ENCODE peak calls at places on chromosome 10, in seven cellular contexts. L is GM12865, J is NCI-H2081, Q is Karpas-422, V is SHP77, N is foreskin fibroblast, U is T-helper 9 cell. E is an unnamed sample.

GRCh38 chr10:11045995-11046394 is 28.3 kb downstream of the CELF2 start:
- DNase-seq in U (no peak), V (no peak), Q (no peak), L (no peak), N (no peak), J (peak), E (no peak)

GRCh38 chr10:32795598-32796183 is 162.3 kb downstream of the ITGB1 start:
- DNase-seq in Q (peak), V (peak), J (peak), U (no peak), N (peak), L (peak), E (no peak)

GRCh38 chr10:131775444-131775832 is 125.4 kb upstream of the PPP2R2D start:
- DNase-seq in J (no peak), Q (no peak), U (no peak), N (no peak), L (no peak), V (no peak), E (no peak)

GRCh38 chr10:12201543-12201942 is 5.6 kb downstream of the CDC123 start:
- DNase-seq in U (no peak), Q (no peak), N (no peak), L (no peak), V (no peak), J (no peak), E (no peak)

GRCh38 chr10:29957887-29958330 is 101.5 kb downstream of the JCAD start:
- DNase-seq in Q (peak), U (no peak), J (no peak), L (peak), N (no peak), V (no peak), E (no peak)

GRCh38 chr10:75168275-75168674 is 42.3 kb upstream of the VDAC2 start:
- DNase-seq in V (no peak), L (no peak), Q (no peak), U (no peak), J (no peak), N (no peak), E (no peak)

GRCh38 chr10:131571346-131571745 is 259.8 kb upstream of the TCERG1L start:
- DNase-seq in L (no peak), U (no peak), N (no peak), Q (no peak), V (no peak), J (no peak), E (no peak)

GRCh38 chr10:17181751-17182150 is 19.7 kb downstream of the TRDMT1 start:
- DNase-seq in Q (no peak), V (no peak), U (no peak), L (no peak), J (peak), N (no peak), E (no peak)

GRCh38 chr10:124670849-124671248 is 73.3 kb downstream of the FAM53B start:
- DNase-seq in V (no peak), N (no peak), J (no peak), Q (no peak), U (no peak), L (no peak), E (no peak)

GRCh38 chr10:97320480-97321031 is 1.5 kb downstream of the FRAT1 start:
- DNase-seq in J (no peak), Q (no peak), V (no peak), N (no peak), U (peak), L (no peak), E (no peak)

GRCh38 chr10:35391954-35392262 is 55.6 kb downstream of the CCNY start:
- DNase-seq in N (no peak), Q (no peak), U (no peak), L (no peak), J (no peak), V (no peak), E (no peak)

GRCh38 chr10:15720635-15721310 is 1.1 kb upstream of the ITGA8 start:
- DNase-seq in N (no peak), U (no peak), Q (no peak), V (no peak), J (no peak), L (no peak), E (no peak)

E was measured in NCI-H1436 treated with DMSO at 0.1 percent for 48 hours.